ENCODE peak calls at places on chromosomes 7 and 10, in four cellular contexts. S is A549, C is K562, G is HepG2. Q is an unnamed sample.

GRCh38 chr7:85103352-85103751 is 83.5 kb downstream of the SEMA3D start:
- DNase-seq in S (no peak), G (no peak), C (no peak), Q (no peak)

GRCh38 chr7:27652518-27652917 is 10.2 kb downstream of the HIBADH start:
- DNase-seq in S (no peak), G (no peak), C (no peak), Q (no peak)

GRCh38 chr10:11685787-11686218 is 56.4 kb upstream of the ECHDC3 start:
- DNase-seq in S (no peak), G (peak), C (peak), Q (no peak)

GRCh38 chr10:20858292-20859124 is 38.6 kb downstream of the NEBL start:
- DNase-seq in C (peak), G (peak), S (no peak), Q (no peak)

GRCh38 chr10:12579954-12580858 is 230.9 kb downstream of the CAMK1D start:
- DNase-seq in S (peak), C (no peak), G (no peak), Q (no peak)

GRCh38 chr7:151717918-151718317 is 159.0 kb downstream of the PRKAG2 start:
- DNase-seq in C (no peak), S (no peak), G (no peak), Q (no peak)

GRCh38 chr10:964988-965417 is 23.2 kb upstream of the GTPBP4 start:
- DNase-seq in S (no peak), G (no peak), C (no peak), Q (no peak)

GRCh38 chr10:79404690-79405131 is 40.7 kb downstream of the ZCCHC24 start:
- DNase-seq in S (no peak), C (no peak), G (no peak), Q (no peak)

GRCh38 chr7:131336956-131337355 is 9.3 kb downstream of the MKLN1 start:
- DNase-seq in S (no peak), C (peak), G (peak), Q (no peak)

GRCh38 chr7:81447351-81447952 is 322.4 kb downstream of the HGF start:
- DNase-seq in S (peak), C (peak), G (peak), Q (no peak)

GRCh38 chr10:97427571-97428179 is 1.7 kb downstream of the PGAM1 start:
- DNase-seq in C (peak), S (no peak), G (peak), Q (peak)

GRCh38 chr7:70029993-70030392 is 431.7 kb downstream of the AUTS2 start:
- DNase-seq in C (no peak), G (no peak), S (no peak), Q (no peak)

GRCh38 chr7:112204072-112204775 is 2.0 kb downstream of the DOCK4 start:
- DNase-seq in C (no peak), G (no peak), S (peak), Q (no peak)

GRCh38 chr7:19713676-19714075 is 4.8 kb upstream of the POLR1F start:
- DNase-seq in S (no peak), C (peak), G (peak), Q (no peak)

GRCh38 chr10:22853906-22854447 is 73.9 kb upstream of the ARMC3 start:
- DNase-seq in G (no peak), S (no peak), C (no peak), Q (no peak)

GRCh38 chr7:46108272-46108671 is 187.2 kb upstream of the IGFBP3 start:
- DNase-seq in G (no peak), S (no peak), C (no peak), Q (no peak)

GRCh38 chr10:83166344-83166743 is 973.0 kb upstream of the GHITM start:
- DNase-seq in C (no peak), G (no peak), S (no peak), Q (peak)

GRCh38 chr10:33566001-33566400 is 231.5 kb upstream of the NRP1 start:
- DNase-seq in G (no peak), S (no peak), C (peak), Q (no peak)

GRCh38 chr7:43362652-43363428 is 220.1 kb upstream of the STK17A start:
- DNase-seq in S (no peak), G (no peak), C (no peak), Q (no peak)

GRCh38 chr7:107387077-107387476 is 82.8 kb upstream of the GPR22 start:
- DNase-seq in G (no peak), C (peak), S (no peak), Q (no peak)

GRCh38 chr7:17041324-17041723 is 159.5 kb upstream of the AGR3 start:
- DNase-seq in C (no peak), S (no peak), G (peak), Q (no peak)

GRCh38 chr10:23914641-23915040 is 294.3 kb upstream of the KIAA1217 start:
- DNase-seq in C (no peak), S (no peak), G (no peak), Q (no peak)

GRCh38 chr7:69450436-69450835 is 147.8 kb upstream of the AUTS2 start:
- DNase-seq in C (no peak), S (no peak), G (no peak), Q (no peak)

GRCh38 chr7:138932870-138933269 is 48.3 kb downstream of the KIAA1549 start:
- DNase-seq in G (no peak), S (no peak), C (no peak), Q (peak)

GRCh38 chr10:8331896-8332729 is 277.6 kb downstream of the GATA3 start:
- DNase-seq in C (no peak), S (peak), G (no peak), Q (peak)

GRCh38 chr10:104349623-104350142 is 4.0 kb upstream of the CFAP58 start:
- DNase-seq in C (no peak), G (peak), S (no peak), Q (no peak)

GRCh38 chr10:29646238-29646902 is 11.6 kb upstream of the SVIL start:
- DNase-seq in C (no peak), S (no peak), G (no peak), Q (no peak)

GRCh38 chr7:156984209-156984891 is 26.1 kb downstream of the MNX1 start:
- DNase-seq in C (no peak), S (no peak), G (no peak), Q (peak)

GRCh38 chr7:50502001-50502684 is 52.0 kb upstream of the FIGNL1 start:
- DNase-seq in C (peak), G (no peak), S (no peak), Q (no peak)

GRCh38 chr10:119189811-119190282 is 11.2 kb upstream of the PRDX3 start:
- DNase-seq in C (peak), S (no peak), G (peak), Q (no peak)

GRCh38 chr10:16843252-16843870 is 26.1 kb upstream of the RSU1 start:
- DNase-seq in C (peak), G (peak), S (peak), Q (no peak)

GRCh38 chr7:128869138-128869943 is 6.7 kb downstream of the ATP6V1F start:
- DNase-seq in C (no peak), S (no peak), G (no peak), Q (peak)

GRCh38 chr7:27185013-27185707 is at the start of gene HOXA11:
- DNase-seq in S (no peak), C (no peak), G (no peak), Q (peak)

DNA sequence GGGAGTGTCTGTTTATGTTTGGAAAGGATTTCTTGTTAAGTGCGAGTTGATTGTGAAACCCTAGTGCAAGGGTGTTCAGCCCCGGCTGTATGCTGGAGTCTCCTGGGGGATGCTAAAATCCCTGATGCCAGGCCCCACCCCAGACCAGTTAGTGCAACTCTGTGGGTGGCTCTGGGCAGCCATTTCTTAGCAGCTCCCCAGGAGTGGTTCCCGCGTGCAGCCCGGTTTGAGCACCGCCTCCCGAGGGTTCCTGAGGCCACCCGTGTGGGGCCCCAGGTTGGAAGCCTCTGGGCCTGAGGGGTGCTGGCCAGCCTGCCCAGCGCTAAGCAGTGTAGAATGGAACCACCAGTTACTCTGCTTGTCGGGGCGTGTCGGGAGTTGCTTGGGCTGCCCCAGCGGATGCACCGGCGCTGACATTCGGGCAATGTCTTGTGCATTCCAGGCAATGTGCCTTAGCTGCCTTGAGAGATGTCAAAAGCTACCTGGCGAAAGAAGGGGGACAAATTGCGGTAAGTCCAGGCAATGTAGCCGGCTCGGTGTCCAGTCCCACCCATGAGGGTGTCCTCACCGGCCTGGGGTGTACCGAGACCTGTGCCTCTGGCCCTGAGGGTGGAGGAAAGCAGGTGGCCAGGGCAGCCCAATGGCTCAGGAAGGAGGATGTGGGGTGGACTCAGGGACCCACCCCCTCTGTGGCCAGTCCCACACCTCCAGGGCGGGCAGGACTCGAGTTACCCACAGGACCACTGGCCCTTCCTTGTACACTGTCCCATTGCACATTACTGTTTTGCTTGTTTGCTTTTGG is 13.2 kb downstream of the PFKFB3 start:
- DNase-seq in C (no peak), S (no peak), G (no peak), Q (no peak)
- TF ChIP-seq RFX5 in C (no peak), S (no peak), G (no peak), Q (no peak)

DNA sequence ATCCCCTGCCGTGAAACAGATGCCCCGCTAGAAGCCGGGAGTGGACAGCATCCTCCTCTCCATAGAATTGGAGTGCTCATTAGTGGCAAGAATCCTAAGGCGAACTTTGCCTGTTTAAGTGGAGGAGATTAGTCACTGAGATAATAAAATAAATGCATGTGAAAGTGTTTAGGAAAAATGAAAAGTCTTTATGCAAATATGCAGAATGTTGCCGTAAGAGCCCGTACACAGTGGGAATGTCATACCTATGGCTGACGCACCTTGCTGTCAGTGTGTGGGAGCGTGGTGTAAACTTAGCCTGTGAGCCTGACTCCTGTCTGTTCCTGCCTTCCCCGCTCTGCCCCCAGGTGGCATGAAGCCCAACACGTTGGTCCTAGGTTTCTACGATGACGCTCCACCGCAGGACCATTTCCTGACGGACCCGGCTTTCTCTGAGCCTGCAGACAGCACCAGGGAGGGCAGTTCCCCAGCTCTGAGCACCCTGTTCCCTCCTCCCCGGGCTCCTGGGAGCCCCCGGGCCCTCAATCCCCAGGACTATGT is 1.7 kb upstream of the TRIP6 start:
- DNase-seq in S (no peak), G (no peak), C (no peak), Q (no peak)
- TF ChIP-seq JUN in S (no peak), G (no peak), C (no peak), Q (no peak)

DNA sequence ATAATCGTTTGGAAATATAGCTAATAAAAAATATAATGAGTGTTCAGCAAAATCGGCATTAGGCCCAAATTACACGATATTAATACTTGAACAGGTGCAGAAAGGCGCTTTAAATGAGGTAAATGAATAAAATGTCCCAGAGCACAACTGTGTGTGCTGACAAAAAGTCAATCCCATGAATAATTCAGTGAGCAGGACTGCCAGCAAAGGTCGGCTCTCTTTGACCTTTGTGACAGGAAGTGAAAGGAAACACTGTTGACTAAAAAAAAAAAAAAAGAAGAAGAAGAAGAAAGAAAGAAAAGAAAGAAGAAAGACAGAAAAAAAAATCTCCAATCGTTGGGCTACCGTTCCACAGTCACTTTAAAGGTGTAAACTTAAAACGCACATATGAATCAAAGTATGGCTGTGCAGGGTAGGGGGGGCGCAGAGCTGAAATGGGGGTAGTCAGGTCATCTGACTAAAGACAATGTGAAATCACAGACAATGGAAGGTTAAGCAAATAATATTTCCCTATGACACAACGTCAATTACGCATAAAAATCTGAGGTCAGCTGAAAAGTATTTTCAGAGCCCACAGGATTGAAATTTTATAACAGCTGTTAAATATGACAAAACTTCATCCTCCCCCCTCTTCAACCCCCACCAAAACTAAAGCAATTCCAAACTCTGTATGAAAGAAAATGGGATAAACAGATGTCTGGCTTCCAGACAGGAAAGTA is 11.1 kb downstream of the EBF3 start:
- DNase-seq in G (no peak), C (no peak), S (no peak), Q (no peak)
- TF ChIP-seq RFX5 in G (no peak), C (no peak), S (no peak), Q (no peak)

GRCh38 chr7:105677803-105678583 is 96.7 kb upstream of the EFCAB10 start:
- DNase-seq in G (no peak), S (no peak), C (no peak), Q (no peak)

GRCh38 chr7:105678811-105679495 is 97.7 kb upstream of the EFCAB10 start:
- DNase-seq in S (no peak), C (peak), G (no peak), Q (no peak)

GRCh38 chr7:105685099-105685609 is 103.9 kb upstream of the EFCAB10 start:
- DNase-seq in S (no peak), C (no peak), G (no peak), Q (no peak)

GRCh38 chr7:105680505-105681187 is 99.4 kb upstream of the EFCAB10 start:
- DNase-seq in G (peak), S (no peak), C (no peak), Q (no peak)

GRCh38 chr7:105682331-105683070 is 101.2 kb upstream of the EFCAB10 start:
- DNase-seq in C (no peak), S (no peak), G (no peak), Q (no peak)
- TF ChIP-seq JUN in C (no peak), S (no peak), G (no peak), Q (no peak)

Q was measured in H1.